ENCODE peak calls at places on chromosome 17, in four cellular contexts. W is K562, M is lower lobe of right lung, C is upper lobe of right lung. H is an unnamed sample.

GRCh38 chr17:10614536-10615155 is 42.5 kb downstream of the MYH3 start:
- DNase-seq in W (peak; percentile 41), M (no peak), C (no peak), H (no peak)

GRCh38 chr17:64975318-64976087 is 56.2 kb upstream of the LRRC37A3 start:
- DNase-seq in W (peak; percentile 95), M (peak; percentile 97), C (peak; percentile 99), H (peak; percentile 94)

GRCh38 chr17:79294459-79295071 is 219.9 kb downstream of the ENGASE start:
- DNase-seq in W (peak; percentile 71), M (peak; percentile 60), C (peak; percentile 83), H (no peak)

GRCh38 chr17:29643817-29644160 is 21.1 kb upstream of the CORO6 start:
- DNase-seq in W (no peak), M (no peak), C (no peak), H (no peak)

GRCh38 chr17:29007456-29008455 is 1.9 kb upstream of the SEZ6 start:
- DNase-seq in W (no peak), M (no peak), C (no peak), H (no peak)

GRCh38 chr17:31392856-31393748 is 1.6 kb downstream of the RAB11FIP4 start:
- DNase-seq in W (no peak), M (no peak), C (peak; percentile 59), H (no peak)

GRCh38 chr17:64200080-64201042 is 62.7 kb downstream of the TEX2 start:
- DNase-seq in W (no peak), M (no peak), C (no peak), H (no peak)

GRCh38 chr17:47615766-47616424 is 33.8 kb upstream of the KPNB1 start:
- DNase-seq in W (peak; percentile 31), M (no peak), C (no peak), H (no peak)

GRCh38 chr17:64355536-64356303 is 34.9 kb downstream of the PECAM1 start:
- DNase-seq in W (no peak), M (no peak), C (peak; percentile 55), H (peak; percentile 29)

GRCh38 chr17:35605753-35606152 is 18.6 kb downstream of the AP2B1 start:
- DNase-seq in W (no peak), M (no peak), C (no peak), H (no peak)

GRCh38 chr17:44775838-44776621 is 17.2 kb downstream of the ADAM11 start:
- DNase-seq in W (peak; percentile 98), M (peak; percentile 72), C (peak; percentile 97), H (no peak)

GRCh38 chr17:40486513-40487370 is 14.7 kb downstream of the TNS4 start:
- DNase-seq in W (no peak), M (no peak), C (no peak), H (no peak)

GRCh38 chr17:77464988-77465357 is 324.2 kb downstream of the SEC14L1 start:
- DNase-seq in W (no peak), M (no peak), C (no peak), H (no peak)
- H3K27ac ChIP-seq in W (peak overlapping the region; percentile 40), M (peak overlapping the region; percentile 84), C (peak overlapping the region; percentile 65), H (peak overlapping the region; percentile 75)

GRCh38 chr17:7467498-7467897 is 11.9 kb downstream of the ZBTB4 start:
- DNase-seq in W (no peak), M (no peak), C (no peak), H (no peak)

GRCh38 chr17:7468290-7468689 is 11.1 kb downstream of the ZBTB4 start:
- DNase-seq in W (no peak), M (no peak), C (no peak), H (no peak)

GRCh38 chr17:7465481-7466275 is 13.8 kb downstream of the ZBTB4 start:
- DNase-seq in W (no peak), M (peak; percentile 79), C (peak; percentile 87), H (no peak)

GRCh38 chr17:7466318-7466643 is 13.2 kb downstream of the ZBTB4 start:
- DNase-seq in W (no peak), M (no peak), C (no peak), H (no peak)

DNA sequence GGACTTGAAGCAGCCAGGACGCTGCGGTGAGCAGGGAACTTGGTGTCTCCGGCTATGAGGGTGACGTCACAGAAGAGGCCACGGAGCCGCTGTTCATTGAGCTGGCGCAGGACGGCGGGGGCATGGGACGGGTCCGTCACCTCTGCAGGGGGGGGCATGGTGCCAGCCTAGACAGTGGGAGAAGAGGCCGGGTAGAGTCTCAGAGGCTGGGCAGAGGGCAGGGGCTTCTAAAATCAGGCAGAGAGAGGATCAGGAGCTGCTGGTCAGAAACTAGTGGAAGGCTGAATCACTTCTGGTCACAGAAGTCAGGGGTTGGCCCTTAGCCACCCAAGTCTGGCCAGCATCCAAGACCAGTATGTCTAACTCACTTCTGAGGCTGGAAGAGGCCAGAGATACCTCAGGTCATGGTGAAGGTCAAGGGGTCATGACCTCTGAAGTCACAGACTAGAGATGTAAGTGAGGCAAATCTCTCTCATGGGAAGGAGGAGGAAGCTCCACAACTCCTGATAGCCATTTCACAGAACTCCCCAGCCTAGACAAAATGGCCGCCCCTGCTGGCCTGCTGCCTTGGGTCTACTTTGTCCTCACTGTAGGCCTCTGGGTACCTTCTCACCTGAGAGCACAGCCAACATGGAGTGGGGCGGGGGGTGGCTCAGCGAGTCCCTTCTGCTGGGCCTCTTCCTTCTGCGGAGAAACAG is 12.6 kb downstream of the ZBTB4 start:
- DNase-seq in W (peak; percentile 41), M (peak; percentile 60), C (no peak), H (no peak)
- H3K4me3 ChIP-seq in W (no peak overlapping the region), M (no peak overlapping the region), C (no peak overlapping the region), H (no peak overlapping the region)

DNA sequence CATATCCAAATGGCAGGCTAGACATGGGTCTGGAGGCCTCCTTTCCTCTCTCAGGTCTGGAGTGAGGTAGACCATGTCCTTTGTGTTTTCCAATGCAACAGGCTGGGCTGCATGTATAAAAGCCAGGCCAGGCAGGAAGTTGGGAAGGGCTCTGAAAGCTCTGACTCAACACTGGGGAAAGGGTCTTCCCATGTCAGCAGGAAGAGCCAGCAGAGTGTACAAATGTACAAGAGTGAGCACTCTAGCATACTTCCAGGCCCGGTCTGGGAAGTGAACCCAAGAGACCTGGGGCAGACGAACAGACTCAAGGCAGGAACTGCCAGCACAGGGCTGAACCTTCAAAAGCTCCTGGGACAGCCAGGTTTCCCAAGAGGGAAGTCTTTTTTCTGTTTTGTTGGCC is 7.0 kb downstream of the ATPAF2 start:
- DNase-seq in W (no peak), M (no peak), C (no peak), H (no peak)
- H3K27ac ChIP-seq in W (no peak overlapping the region), M (no peak overlapping the region), C (no peak overlapping the region), H (peak overlapping the region; percentile 50)

DNA sequence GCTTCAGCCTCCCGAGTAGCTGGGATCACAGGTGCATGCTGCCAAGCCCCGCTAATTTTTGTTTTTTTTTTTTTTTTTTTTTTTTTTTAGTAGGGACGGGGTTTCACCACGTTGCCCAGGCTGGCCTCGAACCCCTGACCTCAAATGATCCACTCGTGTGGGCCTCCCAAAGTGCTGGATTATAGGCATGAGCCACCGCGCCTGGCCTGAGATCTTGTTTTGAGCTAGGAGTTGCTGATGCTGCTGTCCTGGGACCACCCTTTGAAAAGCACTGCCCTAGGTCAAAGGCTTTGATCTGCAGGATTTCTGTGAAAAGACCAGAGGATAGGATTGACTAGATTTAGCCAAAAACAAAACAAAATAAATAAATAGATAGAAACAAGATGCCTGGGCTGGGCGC is 798 bp upstream of the SLC39A11 start:
- DNase-seq in W (no peak), M (no peak), C (no peak), H (peak; percentile 17)
- H3K4me3 ChIP-seq in W (no peak overlapping the region), M (peak overlapping the region; percentile 81), C (peak overlapping the region; percentile 74), H (no peak overlapping the region)

DNA sequence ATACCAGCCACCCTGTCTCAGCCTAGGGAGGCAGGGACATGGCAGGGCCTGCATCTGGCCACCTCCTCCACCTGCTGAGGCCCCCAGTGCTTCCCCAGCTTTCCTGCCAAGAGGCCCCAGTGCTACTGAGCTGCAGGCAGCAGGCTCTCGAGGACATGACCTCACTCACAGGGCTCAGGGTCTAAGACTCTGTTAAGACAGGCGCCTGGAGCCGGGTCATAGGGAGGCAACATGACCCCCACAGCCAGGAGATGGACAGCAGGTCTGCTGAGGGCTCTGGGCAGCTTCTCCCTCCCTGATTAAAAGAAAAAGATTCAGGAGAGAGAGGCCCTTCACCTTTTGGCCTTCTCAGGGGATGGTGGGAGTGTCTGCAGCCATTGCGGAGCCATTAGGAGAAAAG is 23.2 kb upstream of the FASN start:
- DNase-seq in W (no peak), M (no peak), C (no peak), H (no peak)
- H3K27ac ChIP-seq in W (peak overlapping the region; percentile 42), M (no peak overlapping the region), C (no peak overlapping the region), H (no peak overlapping the region)

H was measured in RWPE2.